ENCODE peak calls at places on chromosomes 7 and 10, in four cellular contexts. O is H9, X is IMR-90, V is H1. I is an unnamed sample.

GRCh38 chr10:80542053-80542452 is 4.4 kb downstream of the SH2D4B start:
- DNase-seq in O (no peak), V (peak), X (peak), I (no peak)

GRCh38 chr7:135558337-135558767 is 635 bp downstream of the NUP205 start:
- DNase-seq in O (peak), X (peak), V (peak), I (peak)

GRCh38 chr7:114922151-114922651 is 307 bp downstream of the MDFIC start:
- DNase-seq in V (peak), O (peak), X (peak), I (peak)

GRCh38 chr7:31962246-31962645 is 108.0 kb downstream of the PDE1C start:
- DNase-seq in X (peak), V (no peak), O (no peak), I (no peak)

GRCh38 chr10:119416855-119417254 is 125.7 kb downstream of the RGS10 start:
- DNase-seq in V (peak), O (peak), X (peak), I (peak)

GRCh38 chr7:128435311-128435654 is 20.4 kb upstream of the HILPDA start:
- DNase-seq in V (no peak), O (no peak), X (no peak), I (peak)

GRCh38 chr7:140640727-140641531 is at the start of gene DENND2A:
- DNase-seq in V (peak), O (peak), X (peak), I (peak)

GRCh38 chr7:133682364-133683181 is 429.7 kb downstream of the EXOC4 start:
- DNase-seq in V (no peak), X (no peak), O (no peak), I (peak)

GRCh38 chr7:122944682-122945303 is 50.7 kb downstream of the TAS2R16 start:
- DNase-seq in V (no peak), X (no peak), O (no peak), I (no peak)

GRCh38 chr10:127919418-127920191 is 12.7 kb downstream of the PTPRE start:
- DNase-seq in O (peak), X (peak), V (peak), I (peak)

GRCh38 chr7:43824963-43825362 is 44.4 kb downstream of the MRPS24 start:
- DNase-seq in O (no peak), X (no peak), V (no peak), I (no peak)

GRCh38 chr10:49273082-49273465 is 25.9 kb upstream of the C10orf71 start:
- DNase-seq in V (peak), O (no peak), X (no peak), I (no peak)

GRCh38 chr10:100562806-100563293 is 27.1 kb downstream of the HIF1AN start:
- DNase-seq in X (peak), V (peak), O (peak), I (peak)

GRCh38 chr10:124517466-124517865 is 55.8 kb downstream of the LHPP start:
- DNase-seq in X (no peak), V (no peak), O (no peak), I (no peak)

GRCh38 chr10:124516181-124516580 is 54.6 kb downstream of the LHPP start:
- DNase-seq in O (no peak), X (no peak), V (no peak), I (no peak)

GRCh38 chr10:124516998-124517397 is 55.4 kb downstream of the LHPP start:
- DNase-seq in X (no peak), V (no peak), O (no peak), I (no peak)

GRCh38 chr10:124517931-124518330 is 56.3 kb downstream of the LHPP start:
- DNase-seq in X (no peak), V (no peak), O (no peak), I (no peak)

GRCh38 chr10:124515244-124515970 is 53.8 kb downstream of the LHPP start:
- DNase-seq in X (no peak), O (no peak), V (no peak), I (no peak)
- H4K5ac ChIP-seq in X (no peak), O (no peak), V (no peak), I (no peak)

GRCh38 chr10:34710391-34710751 is 104.7 kb downstream of the PARD3 start:
- DNase-seq in O (no peak), V (no peak), X (peak), I (no peak)
- H3K4me2 ChIP-seq in O (no peak), V (no peak), X (peak), I (no peak)

GRCh38 chr7:78346824-78347223 is 548.3 kb downstream of the PHTF2 start:
- DNase-seq in X (no peak), O (no peak), V (no peak), I (no peak)
- H4K5ac ChIP-seq in X (no peak), O (no peak), V (no peak), I (no peak)

DNA sequence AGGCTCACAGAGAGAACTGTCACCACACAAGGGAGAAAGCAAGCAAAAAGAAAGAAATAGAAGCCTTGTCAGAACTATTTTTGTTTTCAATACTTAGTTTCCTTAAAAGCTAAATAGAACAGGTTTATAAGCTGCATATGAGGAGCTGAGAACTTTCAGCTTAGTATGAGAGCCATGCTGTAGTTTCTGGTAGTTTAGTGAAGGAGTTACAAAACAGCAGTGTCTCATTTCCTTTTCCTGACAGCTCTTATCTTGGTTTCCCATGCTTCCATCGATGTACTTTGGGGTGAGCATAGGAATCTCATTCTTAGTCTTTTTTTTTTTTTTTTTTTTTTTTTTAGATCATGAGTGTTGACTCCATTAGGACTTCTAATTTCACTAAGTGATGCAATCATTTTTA is 8.7 kb upstream of the CHRM2 start:
- DNase-seq in X (peak), O (no peak), V (no peak), I (no peak)
- H3K4me2 ChIP-seq in X (peak), O (no peak), V (no peak), I (no peak)

GRCh38 chr10:12193193-12193592 is 2.5 kb downstream of the NUDT5 start:
- DNase-seq in X (peak), O (no peak), V (no peak), I (no peak)

GRCh38 chr10:12194752-12195271 is 879 bp downstream of the NUDT5 start:
- DNase-seq in V (no peak), O (no peak), X (peak), I (peak)

GRCh38 chr10:12196531-12197211 is 683 bp downstream of the CDC123 start:
- DNase-seq in V (no peak), O (no peak), X (no peak), I (no peak)

GRCh38 chr10:12195603-12196506 is at the start of the genes CDC123 and NUDT5:
- DNase-seq in V (peak), X (peak), O (peak), I (peak)

DNA sequence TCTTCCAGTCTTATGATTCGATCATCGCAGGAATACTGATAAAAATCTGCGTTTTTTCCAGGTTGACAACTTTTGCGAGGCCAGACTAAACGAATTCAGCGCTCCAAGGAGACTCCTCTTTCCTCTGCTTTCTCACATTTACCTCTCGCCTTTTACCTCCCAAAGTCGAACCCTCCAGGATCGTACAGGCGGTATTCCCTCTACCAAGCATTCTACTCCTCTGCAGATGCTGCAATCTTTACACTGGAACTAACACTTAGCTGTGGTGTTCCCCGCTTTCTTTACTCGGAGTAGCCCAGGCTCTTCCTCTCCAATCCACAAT is 449 bp downstream of the NUDT5 start:
- DNase-seq in V (no peak), X (no peak), O (no peak), I (no peak)
- H4K5ac ChIP-seq in V (no peak), X (peak), O (no peak), I (no peak)

GRCh38 chr10:17289763-17290162 is 61.7 kb downstream of the VIM start:
- DNase-seq in V (no peak), X (no peak), O (no peak), I (no peak)
- H3K4me2 ChIP-seq in V (no peak), X (no peak), O (no peak), I (no peak)